ENCODE peak calls at places on chromosomes 12 and 14, in five cellular contexts. K, L, J, V and Q are unnamed samples.

GRCh38 chr14:93015039-93015438 is 92.1 kb downstream of the CHGA start:
- DNase-seq in K (no peak), L (no peak), V (no peak), J (no peak), Q (no peak)

GRCh38 chr12:121838096-121838495 is 20.6 kb downstream of the HPD start:
- DNase-seq in K (no peak), J (no peak), V (no peak), L (no peak), Q (no peak)

GRCh38 chr14:20610002-20610765 is 19.0 kb upstream of the RNASE12 start:
- DNase-seq in K (peak; percentile 69), J (no peak), V (peak; percentile 85), L (peak; percentile 87), Q (peak; percentile 72)

GRCh38 chr14:63770187-63770807 is 42.4 kb upstream of the SGPP1 start:
- DNase-seq in K (no peak), V (no peak), J (no peak), L (peak; percentile 77), Q (peak; percentile 75)

GRCh38 chr14:30521899-30522736 is 36.8 kb upstream of the G2E3 start:
- DNase-seq in L (peak; percentile 71), V (no peak), J (no peak), K (peak; percentile 58), Q (peak; percentile 60)

GRCh38 chr12:28051516-28052456 is 79.3 kb upstream of the PTHLH start:
- DNase-seq in V (no peak), L (peak; percentile 93), J (no peak), K (no peak), Q (peak; percentile 26)

GRCh38 chr12:118498171-118498570 is 121.8 kb downstream of the SUDS3 start:
- DNase-seq in L (no peak), V (no peak), J (no peak), K (peak; percentile 54), Q (no peak)

GRCh38 chr14:54572316-54572715 is 5.4 kb downstream of the SAMD4A start:
- DNase-seq in J (no peak), L (peak; percentile 28), V (no peak), K (peak; percentile 53), Q (peak; percentile 53)

GRCh38 chr14:35332517-35333346 is 40.5 kb downstream of the PSMA6 start:
- DNase-seq in V (no peak), L (peak; percentile 17), K (no peak), J (no peak), Q (peak; percentile 75)

GRCh38 chr14:102317564-102318248 is 1.8 kb upstream of the ZNF839 start:
- DNase-seq in K (peak; percentile 50), L (no peak), J (no peak), V (no peak), Q (no peak)

GRCh38 chr12:47752552-47752951 is 6.1 kb downstream of the RAPGEF3 start:
- DNase-seq in K (no peak), V (no peak), L (peak; percentile 68), J (no peak), Q (peak; percentile 90)

GRCh38 chr12:113221997-113222729 is 899 bp downstream of the TPCN1 start:
- DNase-seq in V (no peak), L (no peak), J (no peak), K (no peak), Q (no peak)

GRCh38 chr12:42326466-42327226 is 679 bp downstream of the PPHLN1 start:
- DNase-seq in K (peak; percentile 12), V (no peak), J (no peak), L (peak; percentile 43), Q (peak; percentile 50)

GRCh38 chr12:49389092-49389703 is 21.9 kb downstream of the SPATS2 start:
- DNase-seq in V (no peak), K (peak; percentile 11), J (no peak), L (no peak), Q (no peak)

GRCh38 chr14:97707603-97708002 is 910.4 kb downstream of the VRK1 start:
- DNase-seq in V (no peak), J (no peak), K (no peak), L (no peak), Q (no peak)
- H3K4me3 ChIP-seq in V (no peak overlapping the region), J (no peak overlapping the region), K (no peak overlapping the region), L (no peak overlapping the region), Q (no peak overlapping the region)

GRCh38 chr14:37594238-37594915 is 672 bp downstream of the FOXA1 start:
- DNase-seq in K (peak; percentile 86), J (no peak), L (peak; percentile 83), V (peak; percentile 89), Q (peak; percentile 89)
- TF ChIP-seq CTCF in K (peak; percentile 84), J (peak; percentile 63), L (peak; percentile 83), V (peak; percentile 86), Q (peak; percentile 87)

DNA sequence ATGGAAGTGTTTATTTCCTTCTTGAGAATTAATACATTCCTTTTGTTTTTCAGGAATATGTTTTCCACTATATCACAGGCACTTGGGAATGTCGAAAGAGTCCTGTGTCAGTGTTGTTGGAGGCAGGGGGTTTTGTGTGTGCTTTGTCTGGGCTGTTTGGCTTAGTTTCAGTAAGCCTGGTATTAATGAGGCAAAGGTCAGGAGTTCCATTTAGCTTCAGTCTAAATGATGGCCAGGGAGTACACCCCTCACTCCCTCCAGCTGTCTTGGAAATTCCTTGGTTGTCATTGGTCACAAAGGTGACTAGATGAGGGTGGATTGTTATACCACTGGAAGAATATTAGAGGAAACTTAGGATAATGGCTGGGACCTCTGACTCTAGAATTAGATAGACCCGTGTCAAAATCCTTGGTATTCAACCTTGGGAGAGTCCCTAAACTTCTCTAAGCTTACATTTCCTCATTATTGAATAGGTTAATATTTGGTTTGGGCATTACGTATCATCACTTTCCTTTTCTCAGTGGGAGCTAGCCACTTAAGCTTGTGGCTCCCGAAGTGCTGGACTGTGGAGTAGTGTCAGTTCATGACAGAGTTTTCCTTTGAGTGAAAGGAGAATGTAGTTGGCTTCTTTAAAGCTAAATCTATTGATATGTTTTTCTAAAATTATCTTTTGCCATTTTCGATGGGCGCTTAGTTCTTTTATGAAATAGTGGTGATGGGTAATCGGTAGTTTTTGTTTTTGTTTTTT is 5.2 kb downstream of the FRS2 start:
- DNase-seq in K (peak; percentile 26), V (no peak), J (no peak), L (peak; percentile 59), Q (peak; percentile 13)
- H3K4me3 ChIP-seq in K (no peak overlapping the region), V (no peak overlapping the region), J (peak overlapping the region; percentile 51), L (peak overlapping the region; percentile 47), Q (no peak overlapping the region)

GRCh38 chr12:89836026-89836425 is 127.4 kb upstream of the ATP2B1 start:
- DNase-seq in V (no peak), L (peak; percentile 4), J (no peak), K (no peak), Q (peak; percentile 25)

GRCh38 chr12:89839427-89839826 is 130.8 kb upstream of the ATP2B1 start:
- DNase-seq in V (no peak), K (no peak), J (no peak), L (no peak), Q (no peak)

GRCh38 chr12:89838846-89839245 is 130.2 kb upstream of the ATP2B1 start:
- DNase-seq in L (no peak), K (no peak), V (no peak), J (no peak), Q (no peak)

GRCh38 chr12:89844539-89844938 is 135.9 kb upstream of the ATP2B1 start:
- DNase-seq in K (no peak), J (no peak), V (no peak), L (no peak), Q (no peak)

DNA sequence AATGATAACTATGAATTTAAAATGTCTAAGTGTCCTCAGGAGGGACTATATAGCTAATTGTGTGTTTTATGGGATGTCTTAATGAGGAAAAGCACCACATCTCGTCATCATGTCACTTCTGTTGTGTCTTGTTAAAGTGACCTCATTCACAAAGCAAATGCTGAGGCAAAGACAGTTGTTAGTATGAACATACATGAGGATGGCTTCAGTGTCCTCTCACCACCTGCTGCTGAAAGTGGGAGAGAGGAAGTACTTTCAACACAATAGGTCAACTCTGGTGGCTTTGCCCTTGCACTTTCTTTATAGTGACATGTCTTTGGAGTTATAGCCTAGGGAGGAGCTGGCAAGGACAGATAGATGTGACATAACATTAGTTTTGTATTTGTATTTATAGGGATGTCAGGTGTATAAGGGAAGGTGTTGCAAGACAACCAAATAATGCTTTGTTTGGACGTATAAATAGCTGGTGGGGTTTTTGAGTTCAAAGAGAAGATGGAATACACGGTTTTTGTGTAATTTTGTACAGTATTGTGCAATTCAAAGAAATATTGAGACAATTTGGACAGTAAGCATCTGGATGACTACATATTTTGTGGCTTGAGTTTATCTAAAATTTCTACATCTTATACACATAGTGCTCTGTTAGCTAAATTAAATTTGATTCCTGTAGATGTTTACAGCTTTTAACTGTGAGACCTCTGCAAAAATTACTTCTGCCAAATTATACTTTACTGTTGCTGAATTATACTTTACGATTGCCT is 131.7 kb upstream of the ATP2B1 start:
- DNase-seq in J (no peak), K (no peak), V (no peak), L (peak; percentile 39), Q (no peak)
- TF ChIP-seq CTCF in J (no peak), K (no peak), V (no peak), L (no peak), Q (no peak)

DNA sequence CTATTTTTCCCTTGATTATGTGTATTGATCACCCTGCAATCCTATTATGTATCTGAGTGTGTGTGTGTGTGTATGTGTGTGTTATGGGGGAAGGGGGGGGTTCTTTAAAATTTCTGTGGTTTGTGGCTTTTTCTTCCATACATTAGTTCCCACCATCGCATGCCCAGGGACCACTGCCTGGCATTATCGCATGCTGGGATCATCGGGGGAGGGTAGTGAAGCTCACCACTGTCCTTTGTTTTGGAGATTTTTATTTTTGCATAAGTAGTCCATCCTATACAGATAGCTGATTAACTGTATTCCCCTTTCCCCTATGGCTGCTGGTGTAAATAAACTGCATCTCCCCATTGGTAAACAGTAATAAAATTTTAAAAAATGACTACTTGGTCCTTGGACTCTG is 3.4 kb downstream of the ATXN7L3B start:
- DNase-seq in V (no peak), K (no peak), L (no peak), J (no peak), Q (no peak)
- H3K4me3 ChIP-seq in V (no peak overlapping the region), K (no peak overlapping the region), L (no peak overlapping the region), J (no peak overlapping the region), Q (no peak overlapping the region)

GRCh38 chr14:26319139-26319864 is 278.5 kb downstream of the NOVA1 start:
- DNase-seq in K (no peak), L (no peak), V (no peak), J (no peak), Q (no peak)

GRCh38 chr14:26328766-26329165 is 269.1 kb downstream of the NOVA1 start:
- DNase-seq in L (no peak), K (no peak), J (no peak), V (no peak), Q (no peak)

GRCh38 chr14:26323781-26324363 is 274.0 kb downstream of the NOVA1 start:
- DNase-seq in J (no peak), V (no peak), K (peak; percentile 57), L (no peak), Q (no peak)
- TF ChIP-seq CTCF in J (no peak), V (no peak), K (no peak), L (no peak), Q (no peak)

GRCh38 chr12:25997401-25997973 is 39.0 kb downstream of the RASSF8 start:
- DNase-seq in K (no peak), V (no peak), J (no peak), L (peak; percentile 97), Q (peak; percentile 93)

GRCh38 chr12:25996677-25997076 is 38.2 kb downstream of the RASSF8 start:
- DNase-seq in J (no peak), V (no peak), K (no peak), L (no peak), Q (no peak)

GRCh38 chr12:25995906-25996305 is 37.4 kb downstream of the RASSF8 start:
- DNase-seq in L (no peak), J (no peak), K (no peak), V (no peak), Q (peak; percentile 32)

GRCh38 chr12:25994252-25994651 is 35.8 kb downstream of the RASSF8 start:
- DNase-seq in L (peak; percentile 95), V (no peak), J (no peak), K (no peak), Q (peak; percentile 92)

GRCh38 chr12:25994901-25995625 is 36.6 kb downstream of the RASSF8 start:
- DNase-seq in L (peak; percentile 43), J (no peak), V (no peak), K (no peak), Q (no peak)
- H3K4me3 ChIP-seq in L (no peak overlapping the region), J (no peak overlapping the region), V (no peak overlapping the region), K (no peak overlapping the region), Q (peak overlapping the region; percentile 2)